ENCODE peak calls at places on chromosomes 11 and 22, in five cellular contexts. One of them, this sample, is unnamed.

GRCh38 chr11:19892387-19892786 is 179.8 kb downstream of the NAV2 start:
- DNase-seq in AG04449: no peak
- DNase-seq in uterus: no peak
- DNase-seq in heart right ventricle: no peak
- DNase-seq in dorsolateral prefrontal cortex: no peak
- DNase-seq in this sample: no peak

GRCh38 chr22:37295946-37296345 is 13.6 kb downstream of the CYTH4 start:
- DNase-seq in heart right ventricle: no peak
- DNase-seq in AG04449: no peak
- DNase-seq in dorsolateral prefrontal cortex: no peak
- DNase-seq in uterus: no peak
- DNase-seq in this sample: no peak

GRCh38 chr22:50136431-50137047 is 34.0 kb upstream of the PANX2 start:
- DNase-seq in dorsolateral prefrontal cortex: no peak
- DNase-seq in heart right ventricle: no peak
- DNase-seq in AG04449: no peak
- DNase-seq in uterus: no peak
- DNase-seq in this sample: no peak

GRCh38 chr11:132601863-132602262 is 930.4 kb downstream of the OPCML start:
- DNase-seq in uterus: no peak
- DNase-seq in heart right ventricle: no peak
- DNase-seq in dorsolateral prefrontal cortex: no peak
- DNase-seq in AG04449: no peak
- DNase-seq in this sample: no peak

GRCh38 chr11:36249271-36249670 is 40.0 kb downstream of the COMMD9 start:
- DNase-seq in uterus: peak; percentile 42
- DNase-seq in heart right ventricle: no peak
- DNase-seq in dorsolateral prefrontal cortex: no peak
- DNase-seq in AG04449: peak; percentile 55
- DNase-seq in this sample: peak; percentile 36

GRCh38 chr22:28911279-28911640 is 27.9 kb downstream of the ZNRF3 start:
- DNase-seq in heart right ventricle: no peak
- DNase-seq in dorsolateral prefrontal cortex: no peak
- DNase-seq in AG04449: no peak
- DNase-seq in uterus: no peak
- DNase-seq in this sample: no peak

GRCh38 chr11:81005595-81005994 is 1564.8 kb upstream of the TENM4 start:
- DNase-seq in AG04449: peak; percentile 21
- DNase-seq in dorsolateral prefrontal cortex: no peak
- DNase-seq in heart right ventricle: no peak
- DNase-seq in uterus: no peak
- DNase-seq in this sample: no peak

GRCh38 chr11:14253878-14254277 is 105.1 kb downstream of the RRAS2 start:
- DNase-seq in AG04449: no peak
- DNase-seq in uterus: no peak
- DNase-seq in dorsolateral prefrontal cortex: no peak
- DNase-seq in heart right ventricle: no peak
- DNase-seq in this sample: no peak

GRCh38 chr11:28514391-28514790 is 406.2 kb downstream of the METTL15 start:
- DNase-seq in uterus: no peak
- DNase-seq in heart right ventricle: no peak
- DNase-seq in dorsolateral prefrontal cortex: no peak
- DNase-seq in AG04449: no peak
- DNase-seq in this sample: no peak

GRCh38 chr11:44088377-44088776 is 7.1 kb upstream of the EXT2 start:
- DNase-seq in AG04449: no peak
- DNase-seq in heart right ventricle: no peak
- DNase-seq in dorsolateral prefrontal cortex: no peak
- DNase-seq in uterus: no peak
- DNase-seq in this sample: no peak

GRCh38 chr11:2166091-2166851 is 5.3 kb upstream of the INS start:
- DNase-seq in AG04449: no peak
- DNase-seq in uterus: no peak
- DNase-seq in heart right ventricle: peak; percentile 38
- DNase-seq in dorsolateral prefrontal cortex: no peak
- DNase-seq in this sample: no peak

GRCh38 chr11:125289419-125290088 is 125.0 kb downstream of the PKNOX2 start:
- DNase-seq in uterus: no peak
- DNase-seq in AG04449: no peak
- DNase-seq in heart right ventricle: no peak
- DNase-seq in dorsolateral prefrontal cortex: no peak
- DNase-seq in this sample: no peak

GRCh38 chr22:31139866-31140716 is at the start of gene PLA2G3:
- DNase-seq in AG04449: no peak
- DNase-seq in dorsolateral prefrontal cortex: no peak
- DNase-seq in uterus: no peak
- DNase-seq in heart right ventricle: no peak
- DNase-seq in this sample: peak; percentile 48

GRCh38 chr11:68929135-68929534 is 25.4 kb downstream of the IGHMBP2 start:
- DNase-seq in dorsolateral prefrontal cortex: no peak
- DNase-seq in heart right ventricle: no peak
- DNase-seq in AG04449: no peak
- DNase-seq in uterus: no peak
- DNase-seq in this sample: no peak

GRCh38 chr11:65546217-65546958 is 11.8 kb downstream of the LTBP3 start:
- DNase-seq in AG04449: no peak
- DNase-seq in uterus: peak; percentile 72
- DNase-seq in heart right ventricle: peak; percentile 84
- DNase-seq in dorsolateral prefrontal cortex: no peak
- DNase-seq in this sample: no peak

GRCh38 chr11:106950067-106950491 is 68.2 kb downstream of the GUCY1A2 start:
- DNase-seq in dorsolateral prefrontal cortex: no peak
- DNase-seq in AG04449: no peak
- DNase-seq in uterus: no peak
- DNase-seq in heart right ventricle: no peak
- DNase-seq in this sample: no peak

GRCh38 chr11:58928082-58928574 is 11.2 kb upstream of the GLYATL1 start:
- DNase-seq in AG04449: no peak
- DNase-seq in uterus: no peak
- DNase-seq in dorsolateral prefrontal cortex: no peak
- DNase-seq in heart right ventricle: no peak
- DNase-seq in this sample: no peak

GRCh38 chr11:115134886-115135285 is 369.3 kb downstream of the CADM1 start:
- DNase-seq in dorsolateral prefrontal cortex: no peak
- DNase-seq in AG04449: no peak
- DNase-seq in heart right ventricle: no peak
- DNase-seq in uterus: no peak
- DNase-seq in this sample: no peak

GRCh38 chr22:35838849-35839646 is 121.4 kb downstream of the APOL5 start:
- DNase-seq in dorsolateral prefrontal cortex: no peak
- DNase-seq in AG04449: peak; percentile 33
- DNase-seq in uterus: peak; percentile 78
- DNase-seq in heart right ventricle: no peak
- DNase-seq in this sample: no peak

GRCh38 chr11:76156971-76157427 is 49.3 kb downstream of the WNT11 start:
- DNase-seq in uterus: no peak
- DNase-seq in AG04449: no peak
- DNase-seq in dorsolateral prefrontal cortex: no peak
- DNase-seq in heart right ventricle: no peak
- DNase-seq in this sample: no peak

GRCh38 chr11:63911876-63912275 is 5.1 kb downstream of the RCOR2 start:
- DNase-seq in heart right ventricle: no peak
- DNase-seq in dorsolateral prefrontal cortex: no peak
- DNase-seq in uterus: no peak
- DNase-seq in AG04449: no peak
- DNase-seq in this sample: no peak

GRCh38 chr22:49502126-49502826 is 325.4 kb downstream of the BRD1 start:
- DNase-seq in dorsolateral prefrontal cortex: no peak
- DNase-seq in uterus: no peak
- DNase-seq in AG04449: no peak
- DNase-seq in heart right ventricle: no peak
- DNase-seq in this sample: no peak

GRCh38 chr22:25383278-25383820 is 163.9 kb downstream of the CRYBB2 start:
- DNase-seq in dorsolateral prefrontal cortex: no peak
- DNase-seq in heart right ventricle: no peak
- DNase-seq in AG04449: no peak
- DNase-seq in uterus: no peak
- DNase-seq in this sample: no peak

GRCh38 chr11:66957971-66958231 is 282 bp downstream of the PC start:
- DNase-seq in heart right ventricle: no peak
- DNase-seq in uterus: no peak
- DNase-seq in AG04449: no peak
- DNase-seq in dorsolateral prefrontal cortex: no peak
- DNase-seq in this sample: no peak

GRCh38 chr11:113567867-113568266 is 92.7 kb upstream of the DRD2 start:
- DNase-seq in AG04449: no peak
- DNase-seq in heart right ventricle: no peak
- DNase-seq in dorsolateral prefrontal cortex: no peak
- DNase-seq in uterus: no peak
- DNase-seq in this sample: no peak

GRCh38 chr11:20213790-20214189 is 53.5 kb upstream of the DBX1 start:
- DNase-seq in heart right ventricle: no peak
- DNase-seq in uterus: no peak
- DNase-seq in dorsolateral prefrontal cortex: no peak
- DNase-seq in AG04449: no peak
- DNase-seq in this sample: no peak

GRCh38 chr22:27397948-27398330 is 403.6 kb downstream of the MN1 start:
- DNase-seq in dorsolateral prefrontal cortex: no peak
- DNase-seq in heart right ventricle: peak; percentile 67
- DNase-seq in AG04449: no peak
- DNase-seq in uterus: peak; percentile 61
- DNase-seq in this sample: no peak

GRCh38 chr22:44365832-44366231 is 53.1 kb upstream of the SHISAL1 start:
- DNase-seq in AG04449: no peak
- DNase-seq in dorsolateral prefrontal cortex: no peak
- DNase-seq in heart right ventricle: no peak
- DNase-seq in uterus: peak; percentile 3
- DNase-seq in this sample: no peak

GRCh38 chr11:29005401-29005980 is 897.3 kb downstream of the METTL15 start:
- DNase-seq in uterus: no peak
- DNase-seq in dorsolateral prefrontal cortex: no peak
- DNase-seq in heart right ventricle: no peak
- DNase-seq in AG04449: no peak
- DNase-seq in this sample: no peak

GRCh38 chr22:50010676-50011446 is 1.7 kb downstream of the IL17REL start:
- DNase-seq in dorsolateral prefrontal cortex: no peak
- DNase-seq in AG04449: no peak
- DNase-seq in heart right ventricle: no peak
- DNase-seq in uterus: no peak
- DNase-seq in this sample: no peak

GRCh38 chr11:32032478-32032877 is 58.4 kb upstream of the RCN1 start:
- DNase-seq in dorsolateral prefrontal cortex: no peak
- DNase-seq in heart right ventricle: no peak
- DNase-seq in uterus: no peak
- DNase-seq in AG04449: no peak
- DNase-seq in this sample: no peak

GRCh38 chr11:64445651-64446050 is 86.7 kb downstream of the RPS6KA4 start:
- DNase-seq in uterus: no peak
- DNase-seq in dorsolateral prefrontal cortex: no peak
- DNase-seq in heart right ventricle: no peak
- DNase-seq in AG04449: no peak
- DNase-seq in this sample: no peak

GRCh38 chr11:68398870-68399865 is 61.4 kb upstream of the PPP6R3 start:
- DNase-seq in heart right ventricle: peak; percentile 80
- DNase-seq in AG04449: no peak
- DNase-seq in dorsolateral prefrontal cortex: no peak
- DNase-seq in uterus: peak; percentile 68
- DNase-seq in this sample: peak; percentile 25

GRCh38 chr11:117545706-117546105 is 218.1 kb downstream of the CEP164 start:
- DNase-seq in heart right ventricle: no peak
- DNase-seq in uterus: no peak
- DNase-seq in dorsolateral prefrontal cortex: no peak
- DNase-seq in AG04449: no peak
- DNase-seq in this sample: no peak
- H3K4me3 ChIP-seq in heart right ventricle: no peak overlapping the region
- H3K4me3 ChIP-seq in uterus: no peak overlapping the region
- H3K4me3 ChIP-seq in dorsolateral prefrontal cortex: no peak overlapping the region
- H3K4me3 ChIP-seq in AG04449: no peak overlapping the region
- H3K4me3 ChIP-seq in this sample: no peak overlapping the region

GRCh38 chr11:134071766-134072403 is 3.0 kb downstream of the JAM3 start:
- DNase-seq in heart right ventricle: no peak
- DNase-seq in AG04449: no peak
- DNase-seq in uterus: no peak
- DNase-seq in dorsolateral prefrontal cortex: no peak
- DNase-seq in this sample: no peak
- TF ChIP-seq CTCF in heart right ventricle: no peak
- TF ChIP-seq CTCF in AG04449: no peak
- TF ChIP-seq CTCF in uterus: no peak
- TF ChIP-seq CTCF in dorsolateral prefrontal cortex: peak; percentile 33
- TF ChIP-seq CTCF in this sample: no peak

GRCh38 chr22:45776313-45776585 is 104.6 kb downstream of the ATXN10 start:
- DNase-seq in uterus: no peak
- DNase-seq in heart right ventricle: no peak
- DNase-seq in AG04449: no peak
- DNase-seq in dorsolateral prefrontal cortex: no peak
- DNase-seq in this sample: no peak
- H3K4me3 ChIP-seq in uterus: no peak overlapping the region
- H3K4me3 ChIP-seq in heart right ventricle: no peak overlapping the region
- H3K4me3 ChIP-seq in AG04449: no peak overlapping the region
- H3K4me3 ChIP-seq in dorsolateral prefrontal cortex: no peak overlapping the region
- H3K4me3 ChIP-seq in this sample: no peak overlapping the region

GRCh38 chr22:42693763-42694683 is 26.6 kb downstream of the A4GALT start:
- DNase-seq in AG04449: no peak
- DNase-seq in uterus: no peak
- DNase-seq in heart right ventricle: no peak
- DNase-seq in dorsolateral prefrontal cortex: no peak
- DNase-seq in this sample: no peak

GRCh38 chr22:42692239-42693054 is 28.2 kb downstream of the A4GALT start:
- DNase-seq in AG04449: no peak
- DNase-seq in heart right ventricle: no peak
- DNase-seq in dorsolateral prefrontal cortex: no peak
- DNase-seq in uterus: no peak
- DNase-seq in this sample: no peak

GRCh38 chr22:42693055-42693762 is 27.5 kb downstream of the A4GALT start:
- DNase-seq in AG04449: no peak
- DNase-seq in dorsolateral prefrontal cortex: no peak
- DNase-seq in uterus: no peak
- DNase-seq in heart right ventricle: no peak
- DNase-seq in this sample: no peak

GRCh38 chr22:42688914-42689275 is 31.8 kb downstream of the A4GALT start:
- DNase-seq in dorsolateral prefrontal cortex: no peak
- DNase-seq in heart right ventricle: no peak
- DNase-seq in AG04449: no peak
- DNase-seq in uterus: no peak
- DNase-seq in this sample: no peak

DNA sequence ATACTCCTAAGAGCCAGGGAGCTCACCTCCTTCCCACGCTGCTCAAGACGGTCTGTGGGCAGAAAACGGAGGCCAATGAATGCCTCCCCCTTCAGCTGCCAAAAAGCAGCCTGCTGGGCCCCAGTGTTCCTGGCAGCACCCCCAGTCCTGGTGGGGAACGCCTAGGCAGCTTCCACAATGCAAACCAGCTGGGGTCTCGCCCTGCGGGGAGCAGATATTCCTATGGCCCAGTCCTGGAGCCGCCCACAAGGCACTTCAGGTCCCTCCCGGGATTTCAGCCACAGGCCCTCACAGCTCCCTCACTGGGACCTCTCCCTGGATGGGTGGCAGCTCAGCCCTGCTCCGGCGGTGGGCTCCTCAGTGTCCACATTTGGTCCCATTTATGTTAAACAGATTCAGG is 29.2 kb downstream of the A4GALT start:
- DNase-seq in AG04449: no peak
- DNase-seq in heart right ventricle: no peak
- DNase-seq in dorsolateral prefrontal cortex: no peak
- DNase-seq in uterus: no peak
- DNase-seq in this sample: no peak
- TF ChIP-seq CTCF in AG04449: no peak
- TF ChIP-seq CTCF in heart right ventricle: no peak
- TF ChIP-seq CTCF in dorsolateral prefrontal cortex: no peak
- TF ChIP-seq CTCF in uterus: no peak
- TF ChIP-seq CTCF in this sample: no peak

This sample was measured in HFF-Myc.